ENCODE peak calls at places on chromosomes 3 and 15, in four cellular contexts. One of them, this sample, is unnamed. For H3K4me1, the result is how much of the 10 kb centered on the place peaks cover.

GRCh38 chr3:130779031-130779430 is 32.4 kb upstream of the PIK3R4 start:
- DNase-seq in GM12878: peak
- DNase-seq in suprapubic skin: no peak
- DNase-seq in spleen: no peak
- DNase-seq in this sample: no peak

GRCh38 chr3:160084998-160085397 is 96.4 kb downstream of the IL12A start:
- DNase-seq in GM12878: no peak
- DNase-seq in spleen: no peak
- DNase-seq in suprapubic skin: no peak
- DNase-seq in this sample: no peak

GRCh38 chr3:111751961-111752360 is 107.1 kb upstream of the PHLDB2 start:
- DNase-seq in GM12878: no peak
- DNase-seq in spleen: no peak
- DNase-seq in suprapubic skin: no peak
- DNase-seq in this sample: no peak

GRCh38 chr3:186427627-186428026 is 65.6 kb upstream of the DGKG start:
- DNase-seq in spleen: no peak
- DNase-seq in suprapubic skin: no peak
- DNase-seq in GM12878: no peak
- DNase-seq in this sample: no peak

GRCh38 chr3:98702166-98702565 is 61.0 kb upstream of the ST3GAL6 start:
- DNase-seq in GM12878: no peak
- DNase-seq in spleen: no peak
- DNase-seq in suprapubic skin: no peak
- DNase-seq in this sample: no peak

GRCh38 chr3:129316121-129317013 is 37.7 kb downstream of the HMCES start:
- DNase-seq in spleen: peak
- DNase-seq in GM12878: no peak
- DNase-seq in suprapubic skin: peak
- DNase-seq in this sample: peak

GRCh38 chr3:161148832-161149475 is 43.8 kb upstream of the B3GALNT1 start:
- DNase-seq in suprapubic skin: no peak
- DNase-seq in GM12878: no peak
- DNase-seq in spleen: no peak
- DNase-seq in this sample: no peak

GRCh38 chr3:10968390-10968789 is 24.2 kb upstream of the SLC6A1 start:
- DNase-seq in suprapubic skin: no peak
- DNase-seq in spleen: peak
- DNase-seq in GM12878: no peak
- DNase-seq in this sample: no peak

GRCh38 chr3:150775001-150775599 is 12.1 kb upstream of the SIAH2 start:
- DNase-seq in spleen: no peak
- DNase-seq in GM12878: no peak
- DNase-seq in suprapubic skin: no peak
- DNase-seq in this sample: no peak

GRCh38 chr15:93071469-93071891 is 17.5 kb downstream of the RGMA start:
- DNase-seq in spleen: no peak
- DNase-seq in suprapubic skin: peak
- DNase-seq in GM12878: no peak
- DNase-seq in this sample: no peak

GRCh38 chr15:93072011-93072410 is 17.0 kb downstream of the RGMA start:
- DNase-seq in GM12878: no peak
- DNase-seq in spleen: no peak
- DNase-seq in suprapubic skin: peak
- DNase-seq in this sample: no peak

GRCh38 chr15:93073465-93073952 is 15.5 kb downstream of the RGMA start:
- DNase-seq in spleen: no peak
- DNase-seq in suprapubic skin: peak
- DNase-seq in GM12878: no peak
- DNase-seq in this sample: no peak

GRCh38 chr15:93070901-93071300 is 18.1 kb downstream of the RGMA start:
- DNase-seq in GM12878: no peak
- DNase-seq in spleen: no peak
- DNase-seq in suprapubic skin: no peak
- DNase-seq in this sample: no peak

GRCh38 chr15:93072440-93073394 is 16.3 kb downstream of the RGMA start:
- DNase-seq in spleen: no peak
- DNase-seq in suprapubic skin: peak
- DNase-seq in GM12878: no peak
- DNase-seq in this sample: peak
- TF ChIP-seq POLR2AphosphoS5 in spleen: no peak
- TF ChIP-seq POLR2AphosphoS5 in suprapubic skin: no peak
- TF ChIP-seq POLR2AphosphoS5 in GM12878: no peak
- TF ChIP-seq POLR2AphosphoS5 in this sample: peak

GRCh38 chr3:56884387-56884786 is 82.6 kb upstream of the ARHGEF3 start:
- DNase-seq in GM12878: no peak
- DNase-seq in suprapubic skin: no peak
- DNase-seq in spleen: no peak
- DNase-seq in this sample: no peak
- H3K4me1 ChIP-seq in GM12878: under half
- H3K4me1 ChIP-seq in suprapubic skin: under half
- H3K4me1 ChIP-seq in spleen: under half
- H3K4me1 ChIP-seq in this sample: under half

DNA sequence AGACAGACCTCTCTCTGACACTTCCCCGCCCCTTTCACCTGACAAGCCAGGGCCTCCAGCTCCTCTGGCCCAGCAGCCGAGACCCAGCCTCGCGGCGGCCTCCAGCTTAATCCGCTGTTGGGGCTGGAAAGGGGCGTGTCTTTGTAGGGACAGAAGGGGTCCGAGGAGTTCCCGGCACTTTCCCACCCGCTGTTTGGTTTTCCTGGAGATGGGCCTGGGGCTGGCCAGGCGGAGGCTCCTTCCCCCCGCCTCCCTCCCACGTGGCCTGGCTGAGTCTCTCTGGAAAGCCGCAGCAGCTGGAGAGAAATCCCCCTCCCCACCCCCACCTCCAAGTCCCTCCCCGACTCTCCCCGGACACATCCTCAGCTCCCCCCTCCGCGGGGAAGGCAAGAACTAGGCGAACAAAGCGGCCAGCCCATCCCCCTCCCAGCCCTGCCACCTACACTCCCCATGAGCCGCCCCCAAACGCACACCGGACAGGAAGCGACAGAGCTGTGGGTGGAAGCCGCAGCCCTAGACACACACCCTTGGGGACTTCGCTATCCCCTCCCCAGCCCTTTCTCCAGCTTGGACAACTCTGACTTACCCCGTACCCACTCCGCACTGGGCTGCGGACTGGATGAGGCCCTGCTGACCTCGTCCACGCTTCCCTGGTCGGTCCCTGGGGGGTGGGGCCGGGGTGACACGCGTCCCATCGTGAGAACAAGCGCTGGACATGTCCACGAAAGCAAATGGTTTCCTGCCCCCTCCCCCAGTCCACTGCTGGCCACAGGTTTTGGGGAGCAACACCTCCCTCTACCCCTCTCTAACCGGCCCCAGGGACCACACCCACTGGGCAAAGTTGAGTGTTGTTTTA is 1.2 kb downstream of the IGDCC4 start:
- DNase-seq in suprapubic skin: peak
- DNase-seq in GM12878: no peak
- DNase-seq in spleen: no peak
- DNase-seq in this sample: peak
- TF ChIP-seq POLR2AphosphoS5 in suprapubic skin: no peak
- TF ChIP-seq POLR2AphosphoS5 in GM12878: no peak
- TF ChIP-seq POLR2AphosphoS5 in spleen: no peak
- TF ChIP-seq POLR2AphosphoS5 in this sample: no peak

GRCh38 chr15:78051622-78052405 is 25.7 kb downstream of the TBC1D2B start:
- DNase-seq in suprapubic skin: no peak
- DNase-seq in GM12878: no peak
- DNase-seq in spleen: no peak
- DNase-seq in this sample: peak

GRCh38 chr15:78050851-78051250 is 26.7 kb downstream of the TBC1D2B start:
- DNase-seq in GM12878: no peak
- DNase-seq in spleen: no peak
- DNase-seq in suprapubic skin: no peak
- DNase-seq in this sample: no peak

GRCh38 chr15:78048410-78048946 is 29.0 kb downstream of the TBC1D2B start:
- DNase-seq in suprapubic skin: no peak
- DNase-seq in GM12878: no peak
- DNase-seq in spleen: no peak
- DNase-seq in this sample: no peak

GRCh38 chr15:78049691-78050440 is 27.6 kb downstream of the TBC1D2B start:
- DNase-seq in GM12878: peak
- DNase-seq in spleen: peak
- DNase-seq in suprapubic skin: no peak
- DNase-seq in this sample: no peak

DNA sequence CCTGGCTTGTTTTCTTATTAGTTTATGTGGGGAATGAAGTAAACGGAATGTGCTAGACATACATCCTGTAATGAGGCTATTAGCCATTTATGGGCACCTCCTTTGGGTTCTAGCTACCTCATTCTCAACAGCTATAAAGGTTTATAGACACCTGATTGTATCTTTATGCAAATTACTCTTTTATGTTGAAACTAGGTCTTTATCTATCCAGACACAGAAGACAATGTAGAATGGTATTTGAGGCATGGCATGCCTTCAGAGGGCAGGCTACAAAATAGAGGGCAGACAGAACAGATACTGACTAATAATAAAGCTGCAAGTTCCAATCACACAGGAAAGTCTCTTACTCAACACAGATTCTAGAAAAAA is 27.1 kb downstream of the TBC1D2B start:
- DNase-seq in suprapubic skin: no peak
- DNase-seq in GM12878: no peak
- DNase-seq in spleen: no peak
- DNase-seq in this sample: no peak
- H3K4me1 ChIP-seq in suprapubic skin: half or more
- H3K4me1 ChIP-seq in GM12878: half or more
- H3K4me1 ChIP-seq in spleen: half or more
- H3K4me1 ChIP-seq in this sample: half or more

GRCh38 chr3:49339947-49340800 is at the start of gene USP4:
- DNase-seq in GM12878: peak
- DNase-seq in suprapubic skin: peak
- DNase-seq in spleen: peak
- DNase-seq in this sample: peak
- TF ChIP-seq POLR2AphosphoS5 in GM12878: peak
- TF ChIP-seq POLR2AphosphoS5 in suprapubic skin: peak
- TF ChIP-seq POLR2AphosphoS5 in spleen: peak
- TF ChIP-seq POLR2AphosphoS5 in this sample: peak

DNA sequence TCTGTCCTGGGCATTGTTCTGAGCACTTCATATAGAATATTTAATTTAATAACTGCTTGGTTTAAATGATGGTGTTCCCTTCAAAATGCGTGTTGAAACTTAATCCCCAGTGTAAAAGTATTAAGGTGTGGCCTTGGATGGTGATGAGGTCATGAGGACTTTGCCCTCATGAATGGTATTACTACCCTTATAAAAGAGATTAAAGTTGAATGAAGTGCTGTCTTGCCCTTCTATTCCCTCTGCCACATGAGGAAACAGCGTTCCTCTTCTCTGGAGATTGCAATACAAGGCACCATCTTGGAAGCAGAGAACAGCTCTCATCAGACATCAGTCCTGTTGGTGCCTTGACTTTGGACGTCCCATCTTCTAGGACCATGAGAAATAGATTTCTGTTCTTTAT is 374.4 kb downstream of the PTPRG start:
- DNase-seq in spleen: no peak
- DNase-seq in GM12878: no peak
- DNase-seq in suprapubic skin: no peak
- DNase-seq in this sample: peak
- H3K4me1 ChIP-seq in spleen: under half
- H3K4me1 ChIP-seq in GM12878: under half
- H3K4me1 ChIP-seq in suprapubic skin: under half
- H3K4me1 ChIP-seq in this sample: under half

GRCh38 chr3:197000211-197000610 is 29.4 kb downstream of the MELTF start:
- DNase-seq in suprapubic skin: peak
- DNase-seq in spleen: peak
- DNase-seq in GM12878: no peak
- DNase-seq in this sample: no peak

GRCh38 chr3:197001106-197001971 is 28.3 kb downstream of the MELTF start:
- DNase-seq in GM12878: no peak
- DNase-seq in suprapubic skin: peak
- DNase-seq in spleen: peak
- DNase-seq in this sample: no peak

GRCh38 chr3:197001972-197002700 is 27.5 kb downstream of the MELTF start:
- DNase-seq in GM12878: no peak
- DNase-seq in spleen: peak
- DNase-seq in suprapubic skin: peak
- DNase-seq in this sample: no peak

GRCh38 chr3:197003461-197004385 is 25.9 kb downstream of the MELTF start:
- DNase-seq in suprapubic skin: peak
- DNase-seq in spleen: peak
- DNase-seq in GM12878: no peak
- DNase-seq in this sample: peak

GRCh38 chr3:197002701-197003454 is 26.7 kb downstream of the MELTF start:
- DNase-seq in spleen: peak
- DNase-seq in suprapubic skin: peak
- DNase-seq in GM12878: no peak
- DNase-seq in this sample: peak
- TF ChIP-seq POLR2AphosphoS5 in spleen: peak
- TF ChIP-seq POLR2AphosphoS5 in suprapubic skin: no peak
- TF ChIP-seq POLR2AphosphoS5 in GM12878: peak
- TF ChIP-seq POLR2AphosphoS5 in this sample: no peak

GRCh38 chr3:157540656-157541055 is 37.4 kb upstream of the VEPH1 start:
- DNase-seq in suprapubic skin: no peak
- DNase-seq in GM12878: no peak
- DNase-seq in spleen: no peak
- DNase-seq in this sample: no peak

GRCh38 chr3:157544501-157545139 is 41.4 kb upstream of the VEPH1 start:
- DNase-seq in spleen: no peak
- DNase-seq in GM12878: no peak
- DNase-seq in suprapubic skin: no peak
- DNase-seq in this sample: no peak

GRCh38 chr3:157541506-157542236 is 38.5 kb upstream of the VEPH1 start:
- DNase-seq in spleen: no peak
- DNase-seq in suprapubic skin: no peak
- DNase-seq in GM12878: no peak
- DNase-seq in this sample: no peak

GRCh38 chr3:157543491-157544035 is 40.3 kb upstream of the VEPH1 start:
- DNase-seq in GM12878: no peak
- DNase-seq in suprapubic skin: no peak
- DNase-seq in spleen: no peak
- DNase-seq in this sample: no peak

DNA sequence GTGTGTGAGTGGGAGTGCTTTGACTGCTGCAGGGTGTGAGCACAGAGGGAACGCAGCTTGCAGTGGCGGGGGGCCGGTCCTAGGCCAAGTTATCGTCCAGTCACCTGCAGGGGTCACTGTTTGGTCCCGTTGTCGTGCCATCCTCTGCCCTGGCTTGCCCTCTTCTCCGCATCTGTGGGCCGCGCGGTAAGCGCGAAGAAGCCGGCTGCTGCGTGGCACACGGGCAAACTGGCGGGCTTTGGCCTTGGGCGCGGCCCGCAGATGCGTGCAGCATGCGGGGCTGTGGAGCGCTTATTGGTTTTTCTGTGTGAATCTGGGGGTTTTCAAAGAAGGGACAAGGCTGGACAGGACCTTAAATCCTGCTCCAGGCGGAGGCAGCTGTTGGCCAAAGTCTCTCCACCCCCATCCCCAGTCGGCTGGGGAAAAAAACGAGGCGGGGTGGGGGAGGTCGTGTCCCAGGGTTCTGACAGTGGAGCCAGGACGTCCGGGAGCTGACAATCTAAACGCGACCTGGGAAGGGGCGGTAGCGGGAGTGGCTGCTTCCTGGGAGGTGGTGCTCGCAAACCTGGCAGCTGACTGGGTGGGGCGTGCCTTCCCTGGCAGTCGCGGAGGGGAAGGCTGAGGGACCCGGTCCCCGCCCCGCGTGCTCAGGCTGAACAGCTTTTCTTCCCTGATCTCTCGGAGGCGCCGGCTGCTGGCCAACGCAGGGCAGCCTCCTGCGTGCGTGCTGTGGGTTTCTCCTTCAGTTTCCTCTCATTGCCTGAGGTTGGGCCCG is 39.7 kb upstream of the VEPH1 start:
- DNase-seq in spleen: no peak
- DNase-seq in suprapubic skin: peak
- DNase-seq in GM12878: no peak
- DNase-seq in this sample: peak
- H3K4me1 ChIP-seq in spleen: under half
- H3K4me1 ChIP-seq in suprapubic skin: under half
- H3K4me1 ChIP-seq in GM12878: under half
- H3K4me1 ChIP-seq in this sample: under half